ENCODE peak calls at places on chromosome 11, in four cellular contexts. J, H, D and Y are unnamed samples.

GRCh38 chr11:1387961-1388762 is 1.6 kb upstream of the BRSK2 start:
- DNase-seq in H (no peak), D (no peak), J (no peak), Y (no peak)

GRCh38 chr11:12056112-12056511 is 47.7 kb upstream of the DKK3 start:
- DNase-seq in D (no peak), H (no peak), J (no peak), Y (no peak)

GRCh38 chr11:64854534-64855502 is 10.4 kb upstream of the CDC42BPG start:
- DNase-seq in H (no peak), D (peak), J (peak), Y (peak)

GRCh38 chr11:14577835-14578529 is 57.8 kb upstream of the PSMA1 start:
- DNase-seq in J (no peak), D (no peak), H (no peak), Y (peak)

GRCh38 chr11:33835143-33835878 is 56.6 kb downstream of the LMO2 start:
- DNase-seq in J (peak), H (no peak), D (peak), Y (no peak)

GRCh38 chr11:107040447-107041444 is 22.5 kb upstream of the GUCY1A2 start:
- DNase-seq in H (no peak), J (peak), D (no peak), Y (no peak)

GRCh38 chr11:116790167-116791001 is 1.3 kb downstream of the APOA5 start:
- DNase-seq in D (no peak), J (no peak), H (no peak), Y (no peak)

GRCh38 chr11:64281957-64282770 is 2.3 kb downstream of the BAD start:
- DNase-seq in H (no peak), D (no peak), J (no peak), Y (no peak)

GRCh38 chr11:47946682-47947575 is 33.4 kb upstream of the PTPRJ start:
- DNase-seq in D (no peak), J (peak), H (peak), Y (no peak)

GRCh38 chr11:117983163-117983475 is 3.1 kb upstream of the IL10RA start:
- DNase-seq in H (no peak), D (no peak), J (no peak), Y (no peak)

GRCh38 chr11:126054412-126054811 is 8.3 kb downstream of the CDON start:
- DNase-seq in H (no peak), D (no peak), J (no peak), Y (no peak)

GRCh38 chr11:69894126-69895047 is 75.2 kb upstream of the FGF3 start:
- DNase-seq in J (no peak), H (no peak), D (peak), Y (no peak)

GRCh38 chr11:3613998-3614741 is 27.6 kb downstream of the ART5 start:
- DNase-seq in J (no peak), H (no peak), D (no peak), Y (no peak)

GRCh38 chr11:23425379-23425778 is 565.1 kb upstream of the CCDC179 start:
- DNase-seq in J (peak), H (no peak), D (no peak), Y (no peak)

GRCh38 chr11:32829680-32830412 is at the start of gene PRRG4:
- DNase-seq in H (peak), J (peak), D (no peak), Y (peak)